ENCODE peak calls at places on chromosomes 12 and 14, in five cellular contexts. One of them, this sample, is unnamed.

GRCh38 chr14:27958757-27959156 is 807.8 kb upstream of the FOXG1 start:
- DNase-seq in AG08395: no peak
- DNase-seq in GM20000: no peak
- DNase-seq in GM12865: no peak
- DNase-seq in NB4: no peak
- DNase-seq in this sample: no peak

GRCh38 chr12:100716949-100717732 is 77.4 kb upstream of the ANO4 start:
- DNase-seq in AG08395: peak
- DNase-seq in GM20000: no peak
- DNase-seq in NB4: no peak
- DNase-seq in GM12865: no peak
- DNase-seq in this sample: peak

GRCh38 chr12:92340441-92341332 is 195.0 kb upstream of the BTG1 start:
- DNase-seq in AG08395: no peak
- DNase-seq in NB4: no peak
- DNase-seq in GM12865: peak
- DNase-seq in GM20000: no peak
- DNase-seq in this sample: peak

GRCh38 chr12:53751336-53752191 is at the start of gene CISTR:
- DNase-seq in GM20000: peak
- DNase-seq in NB4: peak
- DNase-seq in AG08395: no peak
- DNase-seq in GM12865: peak
- DNase-seq in this sample: no peak

GRCh38 chr14:60721331-60722162 is 2.6 kb downstream of the SIX4 start:
- DNase-seq in GM12865: peak
- DNase-seq in NB4: peak
- DNase-seq in AG08395: peak
- DNase-seq in GM20000: peak
- DNase-seq in this sample: peak

GRCh38 chr12:18595406-18595805 is 142.4 kb downstream of the PLCZ1 start:
- DNase-seq in GM12865: no peak
- DNase-seq in NB4: no peak
- DNase-seq in GM20000: no peak
- DNase-seq in AG08395: no peak
- DNase-seq in this sample: no peak

GRCh38 chr12:93536111-93536765 is 36.2 kb upstream of the SOCS2 start:
- DNase-seq in NB4: no peak
- DNase-seq in GM12865: no peak
- DNase-seq in GM20000: no peak
- DNase-seq in AG08395: no peak
- DNase-seq in this sample: no peak

GRCh38 chr12:55706840-55707671 is 648 bp downstream of the ITGA7 start:
- DNase-seq in GM12865: no peak
- DNase-seq in NB4: peak
- DNase-seq in AG08395: no peak
- DNase-seq in GM20000: no peak
- DNase-seq in this sample: no peak

GRCh38 chr12:6364037-6364360 is 11.4 kb downstream of the SCNN1A start:
- DNase-seq in NB4: no peak
- DNase-seq in GM20000: no peak
- DNase-seq in GM12865: no peak
- DNase-seq in AG08395: peak
- DNase-seq in this sample: no peak

GRCh38 chr14:64708148-64709004 is 4.2 kb downstream of the PLEKHG3 start:
- DNase-seq in GM20000: no peak
- DNase-seq in NB4: peak
- DNase-seq in AG08395: no peak
- DNase-seq in GM12865: no peak
- DNase-seq in this sample: peak

GRCh38 chr12:108505121-108505520 is 10.0 kb upstream of the FICD start:
- DNase-seq in GM12865: no peak
- DNase-seq in GM20000: no peak
- DNase-seq in NB4: no peak
- DNase-seq in AG08395: no peak
- DNase-seq in this sample: no peak

GRCh38 chr12:56338643-56339422 is at the start of gene IL23A:
- DNase-seq in GM20000: peak
- DNase-seq in AG08395: no peak
- DNase-seq in NB4: no peak
- DNase-seq in GM12865: peak
- DNase-seq in this sample: peak

GRCh38 chr14:92317511-92317910 is 5.5 kb upstream of the SLC24A4 start:
- DNase-seq in GM12865: no peak
- DNase-seq in AG08395: peak
- DNase-seq in GM20000: no peak
- DNase-seq in NB4: no peak
- DNase-seq in this sample: no peak

GRCh38 chr14:95686935-95687334 is 709 bp downstream of the TCL1B start:
- DNase-seq in GM12865: no peak
- DNase-seq in GM20000: no peak
- DNase-seq in AG08395: no peak
- DNase-seq in NB4: no peak
- DNase-seq in this sample: no peak

GRCh38 chr14:104882325-104882973 is 17.4 kb downstream of the CEP170B start:
- DNase-seq in NB4: peak
- DNase-seq in GM20000: no peak
- DNase-seq in AG08395: no peak
- DNase-seq in GM12865: peak
- DNase-seq in this sample: peak

GRCh38 chr14:61003571-61003970 is 22.5 kb downstream of the SLC38A6 start:
- DNase-seq in GM12865: no peak
- DNase-seq in NB4: no peak
- DNase-seq in AG08395: peak
- DNase-seq in GM20000: no peak
- DNase-seq in this sample: no peak

GRCh38 chr14:104519721-104520120 is 59.8 kb upstream of the C14orf180 start:
- DNase-seq in GM12865: no peak
- DNase-seq in AG08395: no peak
- DNase-seq in NB4: no peak
- DNase-seq in GM20000: no peak
- DNase-seq in this sample: no peak

GRCh38 chr14:53608369-53608768 is 348.3 kb downstream of the BMP4 start:
- DNase-seq in GM20000: no peak
- DNase-seq in GM12865: peak
- DNase-seq in NB4: no peak
- DNase-seq in AG08395: peak
- DNase-seq in this sample: peak

GRCh38 chr12:111405856-111406473 is at the start of gene SH2B3:
- DNase-seq in AG08395: no peak
- DNase-seq in GM12865: no peak
- DNase-seq in NB4: no peak
- DNase-seq in GM20000: no peak
- DNase-seq in this sample: no peak

This sample was measured in RWPE1.